ENCODE peak calls at places on chromosomes 3 and 15, in six cellular contexts. One of them, this sample, is unnamed.
A peak's percentile ranks its signal among the peaks of the same experiment; 100 is the strongest.

GRCh38 chr3:155024006-155024638 is 56.0 kb upstream of the MME start:
- DNase-seq in A549: no peak
- DNase-seq in dorsolateral prefrontal cortex: no peak
- DNase-seq in tibial nerve: no peak
- DNase-seq in breast epithelium: no peak
- DNase-seq in cardiac muscle cell: peak; percentile 67
- DNase-seq in this sample: no peak

GRCh38 chr15:72230197-72231065 is 559 bp downstream of the PKM start:
- DNase-seq in A549: peak; percentile 91
- DNase-seq in dorsolateral prefrontal cortex: peak; percentile 77
- DNase-seq in tibial nerve: peak; percentile 84
- DNase-seq in breast epithelium: peak; percentile 87
- DNase-seq in cardiac muscle cell: peak; percentile 96
- DNase-seq in this sample: peak; percentile 64

GRCh38 chr15:60405405-60405804 is 7.6 kb upstream of the ANXA2 start:
- DNase-seq in A549: no peak
- DNase-seq in dorsolateral prefrontal cortex: no peak
- DNase-seq in tibial nerve: no peak
- DNase-seq in breast epithelium: no peak
- DNase-seq in cardiac muscle cell: no peak
- DNase-seq in this sample: no peak

GRCh38 chr3:141738636-141739363 is 702 bp downstream of the RNF7 start:
- DNase-seq in A549: peak; percentile 51
- DNase-seq in dorsolateral prefrontal cortex: no peak
- DNase-seq in tibial nerve: peak; percentile 21
- DNase-seq in breast epithelium: no peak
- DNase-seq in cardiac muscle cell: peak; percentile 63
- DNase-seq in this sample: peak; percentile 2

GRCh38 chr3:18351823-18352744 is 73.1 kb downstream of the SATB1 start:
- DNase-seq in A549: no peak
- DNase-seq in dorsolateral prefrontal cortex: no peak
- DNase-seq in tibial nerve: no peak
- DNase-seq in breast epithelium: peak; percentile 51
- DNase-seq in cardiac muscle cell: no peak
- DNase-seq in this sample: no peak

GRCh38 chr15:70421197-70421482 is 323.4 kb upstream of the TLE3 start:
- DNase-seq in A549: no peak
- DNase-seq in dorsolateral prefrontal cortex: no peak
- DNase-seq in tibial nerve: no peak
- DNase-seq in breast epithelium: no peak
- DNase-seq in cardiac muscle cell: no peak
- DNase-seq in this sample: no peak

GRCh38 chr3:46660003-46660402 is 33.5 kb downstream of the ALS2CL start:
- DNase-seq in A549: no peak
- DNase-seq in dorsolateral prefrontal cortex: peak; percentile 13
- DNase-seq in tibial nerve: no peak
- DNase-seq in breast epithelium: no peak
- DNase-seq in cardiac muscle cell: no peak
- DNase-seq in this sample: no peak

GRCh38 chr15:76815421-76815820 is 89.7 kb downstream of the SCAPER start:
- DNase-seq in A549: no peak
- DNase-seq in dorsolateral prefrontal cortex: no peak
- DNase-seq in tibial nerve: no peak
- DNase-seq in breast epithelium: no peak
- DNase-seq in cardiac muscle cell: no peak
- DNase-seq in this sample: no peak

GRCh38 chr3:66256806-66257205 is 36.0 kb downstream of the SLC25A26 start:
- DNase-seq in A549: no peak
- DNase-seq in dorsolateral prefrontal cortex: no peak
- DNase-seq in tibial nerve: no peak
- DNase-seq in breast epithelium: no peak
- DNase-seq in cardiac muscle cell: peak; percentile 7
- DNase-seq in this sample: no peak

GRCh38 chr15:90681480-90681879 is 35.7 kb upstream of the BLM start:
- DNase-seq in A549: no peak
- DNase-seq in dorsolateral prefrontal cortex: no peak
- DNase-seq in tibial nerve: peak; percentile 60
- DNase-seq in breast epithelium: no peak
- DNase-seq in cardiac muscle cell: peak; percentile 84
- DNase-seq in this sample: no peak

GRCh38 chr3:14154895-14155432 is 23.4 kb downstream of the XPC start:
- DNase-seq in A549: no peak
- DNase-seq in dorsolateral prefrontal cortex: no peak
- DNase-seq in tibial nerve: no peak
- DNase-seq in breast epithelium: no peak
- DNase-seq in cardiac muscle cell: no peak
- DNase-seq in this sample: no peak

GRCh38 chr3:181933052-181933618 is 221.4 kb downstream of the SOX2 start:
- DNase-seq in A549: no peak
- DNase-seq in dorsolateral prefrontal cortex: no peak
- DNase-seq in tibial nerve: no peak
- DNase-seq in breast epithelium: no peak
- DNase-seq in cardiac muscle cell: no peak
- DNase-seq in this sample: no peak

GRCh38 chr3:45976191-45977091 is 19.2 kb downstream of the FYCO1 start:
- DNase-seq in A549: no peak
- DNase-seq in dorsolateral prefrontal cortex: no peak
- DNase-seq in tibial nerve: no peak
- DNase-seq in breast epithelium: no peak
- DNase-seq in cardiac muscle cell: no peak
- DNase-seq in this sample: peak; percentile 21

GRCh38 chr3:127674793-127675189 is 2.0 kb downstream of the ABTB1 start:
- DNase-seq in A549: no peak
- DNase-seq in dorsolateral prefrontal cortex: peak; percentile 7
- DNase-seq in tibial nerve: no peak
- DNase-seq in breast epithelium: peak; percentile 36
- DNase-seq in cardiac muscle cell: no peak
- DNase-seq in this sample: no peak

GRCh38 chr3:14947105-14947885 is at the start of gene NR2C2:
- DNase-seq in A549: peak; percentile 85
- DNase-seq in dorsolateral prefrontal cortex: peak; percentile 74
- DNase-seq in tibial nerve: peak; percentile 86
- DNase-seq in breast epithelium: peak; percentile 82
- DNase-seq in cardiac muscle cell: peak; percentile 84
- DNase-seq in this sample: peak; percentile 88

GRCh38 chr3:98561727-98562521 is 30.1 kb downstream of the GPR15 start:
- DNase-seq in A549: no peak
- DNase-seq in dorsolateral prefrontal cortex: no peak
- DNase-seq in tibial nerve: no peak
- DNase-seq in breast epithelium: no peak
- DNase-seq in cardiac muscle cell: no peak
- DNase-seq in this sample: no peak

GRCh38 chr3:127222163-127222562 is 29.2 kb downstream of the PRR23E start:
- DNase-seq in A549: no peak
- DNase-seq in dorsolateral prefrontal cortex: no peak
- DNase-seq in tibial nerve: no peak
- DNase-seq in breast epithelium: no peak
- DNase-seq in cardiac muscle cell: no peak
- DNase-seq in this sample: no peak

GRCh38 chr15:39088186-39088585 is 492.7 kb upstream of the THBS1 start:
- DNase-seq in A549: no peak
- DNase-seq in dorsolateral prefrontal cortex: no peak
- DNase-seq in tibial nerve: no peak
- DNase-seq in breast epithelium: no peak
- DNase-seq in cardiac muscle cell: no peak
- DNase-seq in this sample: no peak

GRCh38 chr15:33125883-33126535 is 68.5 kb downstream of the FMN1 start:
- DNase-seq in A549: no peak
- DNase-seq in dorsolateral prefrontal cortex: no peak
- DNase-seq in tibial nerve: no peak
- DNase-seq in breast epithelium: no peak
- DNase-seq in cardiac muscle cell: no peak
- DNase-seq in this sample: no peak

GRCh38 chr3:27877122-27878011 is 155.2 kb upstream of the EOMES start:
- DNase-seq in A549: no peak
- DNase-seq in dorsolateral prefrontal cortex: no peak
- DNase-seq in tibial nerve: no peak
- DNase-seq in breast epithelium: no peak
- DNase-seq in cardiac muscle cell: no peak
- DNase-seq in this sample: no peak

GRCh38 chr3:121488628-121489027 is 57.2 kb downstream of the POLQ start:
- DNase-seq in A549: no peak
- DNase-seq in dorsolateral prefrontal cortex: no peak
- DNase-seq in tibial nerve: no peak
- DNase-seq in breast epithelium: no peak
- DNase-seq in cardiac muscle cell: no peak
- DNase-seq in this sample: no peak
- TF ChIP-seq CTCF in A549: peak; percentile 15
- TF ChIP-seq CTCF in dorsolateral prefrontal cortex: no peak
- TF ChIP-seq CTCF in tibial nerve: no peak
- TF ChIP-seq CTCF in breast epithelium: no peak
- TF ChIP-seq CTCF in cardiac muscle cell: peak; percentile 19
- TF ChIP-seq CTCF in this sample: no peak

GRCh38 chr3:13002398-13003124 is 70.7 kb downstream of the IQSEC1 start:
- DNase-seq in A549: no peak
- DNase-seq in dorsolateral prefrontal cortex: no peak
- DNase-seq in tibial nerve: no peak
- DNase-seq in breast epithelium: no peak
- DNase-seq in cardiac muscle cell: no peak
- DNase-seq in this sample: no peak
- H3K27ac ChIP-seq in A549: no peak overlapping the region
- H3K27ac ChIP-seq in dorsolateral prefrontal cortex: no peak overlapping the region
- H3K27ac ChIP-seq in tibial nerve: no peak overlapping the region
- H3K27ac ChIP-seq in breast epithelium: no peak overlapping the region
- H3K27ac ChIP-seq in cardiac muscle cell: no peak overlapping the region
- H3K27ac ChIP-seq in this sample: no peak overlapping the region

DNA sequence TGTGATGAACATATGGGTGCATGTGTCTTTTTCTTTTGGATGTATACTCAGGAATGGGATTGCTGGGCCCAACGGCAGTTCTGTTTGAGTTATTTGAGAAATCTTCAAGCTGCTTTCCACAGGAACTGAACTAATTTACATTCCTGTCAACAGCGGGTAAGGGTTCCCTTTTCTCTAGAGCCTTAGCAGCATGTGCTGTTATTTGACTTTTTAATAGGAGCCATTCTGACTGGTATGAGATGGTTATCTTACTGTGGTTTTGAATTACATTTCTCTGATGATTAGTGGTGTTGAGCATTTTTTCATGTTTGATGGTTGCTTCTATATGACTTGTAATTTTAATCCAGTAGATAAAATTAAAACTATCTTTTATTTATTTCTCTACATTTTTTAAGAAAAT is 1168.6 kb upstream of the ALCAM start:
- DNase-seq in A549: no peak
- DNase-seq in dorsolateral prefrontal cortex: no peak
- DNase-seq in tibial nerve: no peak
- DNase-seq in breast epithelium: no peak
- DNase-seq in cardiac muscle cell: no peak
- DNase-seq in this sample: no peak
- TF ChIP-seq CTCF in A549: no peak
- TF ChIP-seq CTCF in dorsolateral prefrontal cortex: no peak
- TF ChIP-seq CTCF in tibial nerve: no peak
- TF ChIP-seq CTCF in breast epithelium: no peak
- TF ChIP-seq CTCF in cardiac muscle cell: no peak
- TF ChIP-seq CTCF in this sample: no peak

GRCh38 chr15:83115831-83116565 is 8.6 kb downstream of the TM6SF1 start:
- DNase-seq in A549: no peak
- DNase-seq in dorsolateral prefrontal cortex: no peak
- DNase-seq in tibial nerve: no peak
- DNase-seq in breast epithelium: no peak
- DNase-seq in cardiac muscle cell: no peak
- DNase-seq in this sample: no peak
- H3K27ac ChIP-seq in A549: no peak overlapping the region
- H3K27ac ChIP-seq in dorsolateral prefrontal cortex: no peak overlapping the region
- H3K27ac ChIP-seq in tibial nerve: no peak overlapping the region
- H3K27ac ChIP-seq in breast epithelium: no peak overlapping the region
- H3K27ac ChIP-seq in cardiac muscle cell: no peak overlapping the region
- H3K27ac ChIP-seq in this sample: no peak overlapping the region

DNA sequence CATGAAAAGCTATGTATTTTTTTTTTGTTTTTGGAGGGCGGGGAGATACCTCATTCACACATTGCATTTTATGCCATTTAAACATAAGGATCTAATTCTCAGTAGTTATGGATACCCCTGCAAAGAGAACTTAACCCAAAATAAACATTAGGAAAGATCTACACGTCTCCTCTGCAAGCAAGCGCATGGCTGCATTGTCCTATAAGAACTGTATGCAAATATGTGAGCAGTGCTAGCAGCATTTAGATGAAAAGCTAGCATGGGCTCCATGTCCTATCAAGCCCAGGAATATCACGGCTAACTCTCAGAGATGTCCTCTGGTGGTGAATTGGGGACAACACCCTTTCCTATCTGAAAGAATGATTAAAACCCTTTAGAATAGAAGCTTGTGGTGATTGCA is 292.8 kb downstream of the MEX3B start:
- DNase-seq in A549: no peak
- DNase-seq in dorsolateral prefrontal cortex: no peak
- DNase-seq in tibial nerve: no peak
- DNase-seq in breast epithelium: no peak
- DNase-seq in cardiac muscle cell: peak; percentile 8
- DNase-seq in this sample: no peak
- TF ChIP-seq CTCF in A549: no peak
- TF ChIP-seq CTCF in dorsolateral prefrontal cortex: no peak
- TF ChIP-seq CTCF in tibial nerve: no peak
- TF ChIP-seq CTCF in breast epithelium: no peak
- TF ChIP-seq CTCF in cardiac muscle cell: no peak
- TF ChIP-seq CTCF in this sample: no peak

This sample was measured in CD4-positive, alpha-beta T cell.